ENCODE peak calls at places on chromosomes 16 and 17, in four cellular contexts. E is NCI-H460; U is aorta; M is stimulated activated CD4-positive, alpha-beta T cell treated with anti-CD3 and anti-CD28 coated beads, Interleukin-1b, Interleukin-23, amount 100 ng/mL, for 1 hour. X is an unnamed sample.

GRCh38 chr16:80362816-80363215 is 178.0 kb upstream of the DYNLRB2 start:
- DNase-seq in E (no peak), M (no peak), U (no peak), X (no peak)

GRCh38 chr16:3235856-3236669 is 1.1 kb upstream of the ZNF200 start:
- DNase-seq in E (no peak), M (no peak), U (peak), X (no peak)

GRCh38 chr16:52786105-52786504 is 239.2 kb upstream of the TOX3 start:
- DNase-seq in E (no peak), U (no peak), M (no peak), X (no peak)

GRCh38 chr17:27207073-27207511 is 86.8 kb upstream of the WSB1 start:
- DNase-seq in E (peak), M (no peak), U (no peak), X (peak)

GRCh38 chr17:30823425-30823824 is 1.1 kb downstream of the CRLF3 start:
- DNase-seq in M (no peak), E (no peak), U (no peak), X (no peak)

GRCh38 chr17:53924530-53925455 is 102.1 kb downstream of the KIF2B start:
- DNase-seq in E (no peak), U (no peak), M (no peak), X (no peak)

GRCh38 chr17:2264023-2264860 is 39.3 kb downstream of the SMG6 start:
- DNase-seq in E (no peak), M (no peak), U (no peak), X (no peak)

GRCh38 chr16:67483150-67483549 is at the start of gene AGRP:
- DNase-seq in M (no peak), U (no peak), E (no peak), X (no peak)

GRCh38 chr16:75486014-75486404 is 9.2 kb downstream of the CHST6 start:
- DNase-seq in M (no peak), U (no peak), E (no peak), X (no peak)

GRCh38 chr17:17205368-17206148 is 575 bp downstream of the PLD6 start:
- DNase-seq in U (peak), M (peak), E (peak), X (no peak)

GRCh38 chr16:77589071-77589755 is 133.1 kb upstream of the NUDT7 start:
- DNase-seq in M (no peak), E (no peak), U (no peak), X (no peak)

GRCh38 chr17:42525221-42525620 is 10.8 kb upstream of the NAGLU start:
- DNase-seq in U (no peak), E (no peak), M (no peak), X (no peak)

GRCh38 chr17:32783602-32784001 is 93.3 kb downstream of the MYO1D start:
- DNase-seq in E (peak), U (no peak), M (no peak), X (peak)

GRCh38 chr16:12531937-12532336 is 271.8 kb downstream of the CPPED1 start:
- DNase-seq in M (no peak), E (no peak), U (no peak), X (peak)

GRCh38 chr16:68406458-68407041 is 41.8 kb downstream of the SMPD3 start:
- DNase-seq in U (peak), M (no peak), E (no peak), X (no peak)

GRCh38 chr16:898761-899677 is 71.8 kb downstream of the LMF1 start:
- DNase-seq in E (no peak), U (no peak), M (no peak), X (no peak)

GRCh38 chr16:10332775-10333174 is 53.1 kb upstream of the ATF7IP2 start:
- DNase-seq in U (no peak), E (no peak), M (no peak), X (no peak)

GRCh38 chr17:16934836-16935235 is 37.1 kb downstream of the TNFRSF13B start:
- DNase-seq in U (peak), M (no peak), E (no peak), X (no peak)

GRCh38 chr16:1501630-1502029 is 8.5 kb downstream of the TELO2 start:
- DNase-seq in E (no peak), U (no peak), M (no peak), X (no peak)

GRCh38 chr17:13421581-13421980 is 180.1 kb downstream of the HS3ST3A1 start:
- DNase-seq in M (no peak), U (no peak), E (no peak), X (no peak)

GRCh38 chr17:78096093-78096492 is 32.5 kb downstream of the TMC6 start:
- DNase-seq in E (no peak), M (no peak), U (no peak), X (no peak)

GRCh38 chr17:73953206-73954033 is 250.1 kb upstream of the RPL38 start:
- DNase-seq in E (no peak), M (no peak), U (no peak), X (no peak)

GRCh38 chr16:57935904-57936303 is 35.0 kb downstream of the CNGB1 start:
- DNase-seq in M (no peak), U (no peak), E (no peak), X (no peak)

GRCh38 chr16:78045865-78046581 is 23.7 kb downstream of the CLEC3A start:
- DNase-seq in M (no peak), E (peak), U (peak), X (no peak)

GRCh38 chr17:41664587-41665565 is 23.8 kb upstream of the EIF1 start:
- DNase-seq in M (no peak), U (no peak), E (no peak), X (no peak)

GRCh38 chr16:88818610-88818874 is 6.8 kb upstream of the APRT start:
- DNase-seq in U (no peak), M (no peak), E (no peak), X (no peak)

GRCh38 chr17:65388911-65389310 is 172.5 kb downstream of the AXIN2 start:
- DNase-seq in E (no peak), M (no peak), U (no peak), X (no peak)

GRCh38 chr16:49834496-49835009 is 21.4 kb downstream of the ZNF423 start:
- DNase-seq in E (no peak), M (no peak), U (peak), X (no peak)

GRCh38 chr16:74275031-74275636 is 21.5 kb upstream of the PSMD7 start:
- DNase-seq in U (no peak), E (peak), M (no peak), X (no peak)

GRCh38 chr16:51577621-51578303 is 426.7 kb upstream of the SALL1 start:
- DNase-seq in U (no peak), M (no peak), E (peak), X (no peak)

GRCh38 chr17:82334204-82334621 is 647 bp upstream of the SECTM1 start:
- DNase-seq in U (no peak), E (no peak), M (no peak), X (no peak)

GRCh38 chr16:287298-287811 is 4.4 kb downstream of the PDIA2 start:
- DNase-seq in U (no peak), E (no peak), M (no peak), X (no peak)

GRCh38 chr16:12500771-12501170 is 302.9 kb downstream of the CPPED1 start:
- DNase-seq in M (no peak), E (no peak), U (peak), X (no peak)

GRCh38 chr17:76237859-76238313 is 2.4 kb downstream of the RNF157 start:
- DNase-seq in E (no peak), U (no peak), M (no peak), X (no peak)

GRCh38 chr17:31072186-31072585 is 22.6 kb upstream of the NF1 start:
- DNase-seq in E (no peak), U (no peak), M (no peak), X (no peak)

GRCh38 chr16:89761304-89761922 is 40.1 kb downstream of the ZNF276 start:
- DNase-seq in M (no peak), E (no peak), U (no peak), X (no peak)

GRCh38 chr17:62562656-62563055 is 64.8 kb upstream of the MRC2 start:
- DNase-seq in M (no peak), E (peak), U (no peak), X (no peak)